ENCODE peak calls at places on chromosomes 12 and 14, in seven cellular contexts. L is mucosa of descending colon, T is right atrium auricular region, Z is A549, M is IMR-90, Q is NCI-H1092, G is lower lobe of right lung. B is an unnamed sample.

GRCh38 chr12:68871899-68872298 is 61.1 kb downstream of the CPM start:
- DNase-seq in L (no peak), T (no peak), Z (peak), M (peak), Q (no peak), G (no peak), B (no peak)

GRCh38 chr14:51185180-51185579 is 54.9 kb upstream of the TMX1 start:
- DNase-seq in L (no peak), T (no peak), Z (no peak), M (no peak), Q (no peak), G (no peak), B (no peak)

GRCh38 chr12:104969328-104969727 is 11.2 kb upstream of the SLC41A2 start:
- DNase-seq in L (no peak), T (no peak), Z (no peak), M (no peak), Q (no peak), G (no peak), B (no peak)

GRCh38 chr12:6423267-6424007 is 21.3 kb upstream of the CD27 start:
- DNase-seq in L (peak), T (peak), Z (peak), M (peak), Q (peak), G (peak), B (peak)

GRCh38 chr14:50308363-50308762 is 3.7 kb downstream of the L2HGDH start:
- DNase-seq in L (no peak), T (no peak), Z (peak), M (peak), Q (no peak), G (no peak), B (no peak)

GRCh38 chr14:37403656-37404055 is 191.4 kb downstream of the FOXA1 start:
- DNase-seq in L (no peak), T (no peak), Z (no peak), M (no peak), Q (no peak), G (no peak), B (no peak)

GRCh38 chr12:132244724-132245295 is 84.6 kb downstream of the GALNT9 start:
- DNase-seq in L (no peak), T (no peak), Z (no peak), M (no peak), Q (no peak), G (peak), B (no peak)

GRCh38 chr12:70338531-70338930 is 27.6 kb upstream of the KCNMB4 start:
- DNase-seq in L (no peak), T (no peak), Z (no peak), M (peak), Q (no peak), G (no peak), B (no peak)

B was measured in cerebellum.